ENCODE peak calls at places on chromosomes 13 and 19, in nine cellular contexts. G is activated B cell treated with CpG ODN at 0.5 μM for 24 hours, Q is heart left ventricle, M is thoracic aorta, J is endothelial cell, H is mammary epithelial cell, P is fibroblast of lung, E is Calu3, K is MCF 10A. F is an unnamed sample.

GRCh38 chr19:20259615-20260014 is 92.6 kb downstream of the ZNF486 start:
- DNase-seq in J (no peak), G (no peak), H (no peak), E (no peak), P (no peak), Q (no peak), M (no peak), K (no peak), F (no peak)

GRCh38 chr13:77002590-77003190 is 10.8 kb downstream of the CLN5 start:
- DNase-seq in Q (no peak), H (peak), P (peak), E (no peak), K (peak), M (no peak), J (no peak), G (no peak), F (no peak)

GRCh38 chr19:15285896-15286591 is 46.3 kb downstream of the BRD4 start:
- DNase-seq in J (no peak), M (no peak), K (no peak), G (peak), Q (no peak), P (no peak), H (no peak), E (no peak), F (no peak)

GRCh38 chr19:15516363-15516762 is 8.0 kb downstream of the CYP4F22 start:
- DNase-seq in J (no peak), M (no peak), G (no peak), H (no peak), E (no peak), K (no peak), Q (no peak), P (no peak), F (no peak)

GRCh38 chr19:470701-471100 is 9.9 kb upstream of the SHC2 start:
- DNase-seq in G (no peak), E (no peak), K (no peak), Q (no peak), M (no peak), P (no peak), H (no peak), J (no peak), F (no peak)

GRCh38 chr13:24747248-24748151 is 16.5 kb upstream of the RNF17 start:
- DNase-seq in P (peak), G (no peak), M (no peak), E (peak), K (no peak), J (peak), Q (no peak), H (peak), F (no peak)

GRCh38 chr13:52798770-52799430 is 49.5 kb downstream of the PCDH8 start:
- DNase-seq in G (no peak), J (no peak), P (no peak), M (no peak), K (no peak), H (no peak), Q (no peak), E (no peak), F (no peak)

GRCh38 chr13:78061806-78062205 is 143.2 kb upstream of the EDNRB start:
- DNase-seq in P (no peak), G (no peak), M (no peak), J (no peak), Q (no peak), K (no peak), E (no peak), H (no peak), F (no peak)

GRCh38 chr13:104204177-104204576 is 1138.0 kb upstream of the SLC10A2 start:
- DNase-seq in J (no peak), E (no peak), H (no peak), K (no peak), G (no peak), Q (no peak), M (no peak), P (no peak), F (no peak)

GRCh38 chr13:44211286-44211685 is 162.3 kb upstream of the SERP2 start:
- DNase-seq in H (no peak), P (no peak), K (no peak), G (no peak), M (no peak), Q (no peak), E (no peak), J (no peak), F (no peak)

GRCh38 chr13:36531746-36532486 is 99.6 kb downstream of the CCNA1 start:
- DNase-seq in M (no peak), J (no peak), H (peak), P (peak), E (no peak), G (no peak), Q (no peak), K (peak), F (no peak)

GRCh38 chr13:48654511-48654910 is 782 bp downstream of the CYSLTR2 start:
- DNase-seq in M (no peak), J (no peak), Q (no peak), P (no peak), H (no peak), E (no peak), G (no peak), K (no peak), F (no peak)

GRCh38 chr19:7545295-7545694 is 9.8 kb downstream of the PNPLA6 start:
- DNase-seq in E (no peak), H (no peak), P (no peak), Q (no peak), J (no peak), K (no peak), G (no peak), M (no peak), F (no peak)

GRCh38 chr13:32415019-32415418 is 12.9 kb downstream of the N4BP2L1 start:
- DNase-seq in J (peak), E (peak), H (no peak), G (no peak), K (peak), Q (no peak), P (no peak), M (no peak), F (no peak)

GRCh38 chr13:20190481-20191310 is 2.0 kb downstream of the GJB2 start:
- DNase-seq in H (peak), G (no peak), K (peak), M (no peak), Q (no peak), P (peak), J (no peak), E (no peak), F (no peak)

GRCh38 chr13:113489549-113490495 is 689 bp downstream of the DCUN1D2 start:
- DNase-seq in J (peak), H (peak), K (peak), E (peak), P (peak), M (no peak), Q (peak), G (no peak), F (peak)

GRCh38 chr19:42277821-42278809 is 9.1 kb downstream of the CIC start:
- DNase-seq in M (no peak), E (no peak), P (peak), Q (no peak), G (no peak), H (peak), J (no peak), K (no peak), F (no peak)

GRCh38 chr13:80337011-80337688 is 3.8 kb downstream of the SPRY2 start:
- DNase-seq in E (peak), P (peak), G (no peak), Q (peak), M (no peak), K (peak), J (no peak), H (peak), F (no peak)

GRCh38 chr19:40598121-40598917 is 2.9 kb upstream of the LTBP4 start:
- DNase-seq in P (peak), J (peak), E (peak), K (peak), M (peak), G (peak), H (peak), Q (peak), F (peak)

GRCh38 chr19:33290956-33291622 is 11.2 kb downstream of the CEBPA start:
- DNase-seq in K (peak), H (peak), Q (no peak), P (no peak), J (no peak), E (peak), G (no peak), M (no peak), F (no peak)

GRCh38 chr19:19259741-19260140 is 13.4 kb downstream of the TM6SF2 start:
- DNase-seq in P (peak), J (no peak), M (no peak), G (no peak), Q (no peak), E (no peak), H (peak), K (peak), F (no peak)

GRCh38 chr19:13717194-13717643 is 47.1 kb upstream of the MRI1 start:
- DNase-seq in P (peak), M (no peak), E (no peak), H (no peak), Q (no peak), K (no peak), J (no peak), G (no peak), F (no peak)

GRCh38 chr19:15519433-15519976 is 11.2 kb downstream of the CYP4F22 start:
- DNase-seq in Q (no peak), P (no peak), M (no peak), J (no peak), G (no peak), E (no peak), H (no peak), K (no peak), F (no peak)

GRCh38 chr13:26563713-26564112 is 6.2 kb downstream of the WASF3 start:
- DNase-seq in G (no peak), M (no peak), H (no peak), Q (no peak), P (no peak), K (no peak), E (no peak), J (no peak), F (no peak)

GRCh38 chr19:16367269-16367683 is 42.6 kb downstream of the KLF2 start:
- DNase-seq in G (no peak), J (no peak), H (no peak), M (no peak), K (no peak), E (no peak), P (no peak), Q (peak), F (no peak)

GRCh38 chr19:1526979-1527649 is 3.2 kb downstream of the PLK5 start:
- DNase-seq in G (no peak), K (peak), P (no peak), Q (no peak), E (no peak), J (no peak), H (peak), M (no peak), F (no peak)

GRCh38 chr13:80069374-80069773 is 271.6 kb downstream of the SPRY2 start:
- DNase-seq in Q (no peak), K (no peak), E (no peak), J (no peak), P (no peak), G (no peak), M (no peak), H (no peak), F (no peak)

GRCh38 chr13:71285700-71286099 is 581.3 kb downstream of the DACH1 start:
- DNase-seq in M (no peak), J (no peak), Q (no peak), P (no peak), E (peak), H (no peak), G (no peak), K (no peak), F (no peak)

GRCh38 chr13:27827646-27828045 is 35.4 kb downstream of the GSX1 start:
- DNase-seq in E (no peak), K (no peak), P (no peak), M (no peak), G (no peak), H (no peak), J (no peak), Q (no peak), F (no peak)

GRCh38 chr19:44113784-44114390 is 688 bp downstream of the ZNF225 start:
- DNase-seq in J (peak), E (peak), Q (no peak), M (no peak), H (peak), K (peak), P (no peak), G (peak), F (no peak)

GRCh38 chr13:106302843-106303242 is 232.6 kb downstream of the EFNB2 start:
- DNase-seq in G (no peak), Q (no peak), H (no peak), M (no peak), K (no peak), P (no peak), E (no peak), J (no peak), F (no peak)

GRCh38 chr19:13093407-13094284 is 9.0 kb downstream of the LYL1 start:
- DNase-seq in J (peak), P (peak), M (no peak), H (peak), K (peak), E (peak), G (peak), Q (peak), F (peak)

GRCh38 chr13:50800091-50800739 is 43.3 kb downstream of the DLEU7 start:
- DNase-seq in H (no peak), Q (no peak), G (no peak), J (no peak), K (no peak), E (no peak), M (no peak), P (no peak), F (no peak)

GRCh38 chr13:39263033-39263432 is 224.8 kb downstream of the NHLRC3 start:
- DNase-seq in M (no peak), Q (peak), P (peak), K (peak), J (peak), G (no peak), E (peak), H (peak), F (no peak)

GRCh38 chr19:1275260-1275975 is at the start of gene FAM174C:
- DNase-seq in M (no peak), G (peak), E (peak), H (peak), K (peak), J (peak), P (peak), Q (peak), F (peak)

GRCh38 chr13:57569981-57570380 is 61.6 kb upstream of the PCDH17 start:
- DNase-seq in P (peak), G (no peak), E (no peak), J (no peak), H (no peak), M (no peak), Q (no peak), K (peak), F (no peak)

GRCh38 chr13:112684041-112684440 is 5.8 kb upstream of the ATP11A start:
- DNase-seq in H (no peak), G (no peak), J (no peak), M (no peak), P (no peak), K (no peak), Q (no peak), E (no peak), F (no peak)

GRCh38 chr13:40995997-40996396 is 23.1 kb downstream of the ELF1 start:
- DNase-seq in G (no peak), Q (no peak), E (no peak), P (no peak), J (no peak), H (no peak), K (no peak), M (no peak), F (no peak)

DNA sequence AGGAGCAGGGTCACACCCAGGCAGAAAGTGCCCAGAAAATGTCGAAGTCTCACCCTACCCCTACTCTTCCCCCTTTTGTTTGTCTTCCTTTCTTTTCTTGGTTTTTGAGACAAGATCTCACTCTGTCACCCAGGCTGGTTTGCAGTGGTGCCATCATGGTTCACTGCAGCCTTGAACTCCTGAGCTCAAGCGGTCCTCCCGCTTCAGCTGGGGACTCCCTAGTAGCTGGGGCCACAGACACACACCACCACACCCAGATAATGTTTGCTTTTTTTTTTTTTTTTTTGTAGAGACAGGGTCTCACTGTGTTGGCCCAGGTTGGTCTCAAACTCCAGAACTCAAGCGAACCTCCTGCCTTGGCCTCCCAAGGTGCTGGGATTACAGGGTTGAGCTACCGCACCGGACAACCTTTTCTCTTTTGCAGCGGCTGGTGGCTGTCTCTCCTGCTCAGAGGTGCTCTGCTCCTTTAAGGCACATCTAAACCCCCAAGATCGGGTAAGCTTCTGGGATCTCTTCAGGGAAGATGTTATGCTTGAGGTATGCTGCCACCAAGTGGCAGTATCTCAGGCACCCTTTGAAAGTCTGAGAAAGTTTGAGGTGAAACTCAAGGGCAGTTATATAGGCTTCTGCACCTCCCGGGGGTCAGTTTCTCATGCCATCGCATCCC is 22.4 kb upstream of the EBI3 start:
- DNase-seq in J (no peak), P (peak), Q (no peak), G (no peak), E (peak), H (no peak), K (peak), M (no peak), F (no peak)
- TF ChIP-seq CTCF in J (no peak), P (peak), Q (no peak), G (no peak), E (no peak), H (no peak), K (no peak), M (no peak), F (no peak)

DNA sequence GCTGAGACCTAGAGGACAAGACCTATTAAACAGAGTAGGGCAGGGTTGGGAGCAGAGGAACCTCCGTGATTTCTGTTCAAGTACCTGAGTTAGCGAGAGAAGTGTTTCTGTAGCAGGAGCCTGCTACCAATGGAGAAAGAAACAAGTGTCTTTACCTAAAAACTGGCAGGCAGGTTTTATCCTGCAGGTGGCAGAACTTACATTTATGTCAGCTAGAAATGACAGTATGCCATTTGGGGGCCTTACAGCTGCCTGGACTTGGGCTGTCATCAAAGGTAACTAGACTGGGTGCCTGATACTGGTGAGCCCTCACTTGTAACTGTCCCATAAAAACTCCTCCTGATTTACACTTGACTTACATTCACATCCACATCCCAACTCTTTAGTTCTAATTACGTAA is 185.3 kb upstream of the MIR17HG start:
- DNase-seq in M (no peak), H (no peak), K (no peak), E (no peak), J (no peak), P (no peak), G (no peak), Q (no peak), F (no peak)
- TF ChIP-seq CTCF in M (no peak), H (no peak), K (no peak), E (no peak), J (no peak), P (no peak), G (no peak), Q (no peak), F (no peak)

GRCh38 chr19:37905936-37906867 is at the start of gene WDR87:
- DNase-seq in E (peak), M (no peak), Q (peak), G (no peak), J (peak), K (no peak), P (peak), H (peak), F (peak)
- TF ChIP-seq CTCF in E (no peak), M (no peak), Q (no peak), G (no peak), J (peak), K (no peak), P (no peak), H (peak), F (no peak)

DNA sequence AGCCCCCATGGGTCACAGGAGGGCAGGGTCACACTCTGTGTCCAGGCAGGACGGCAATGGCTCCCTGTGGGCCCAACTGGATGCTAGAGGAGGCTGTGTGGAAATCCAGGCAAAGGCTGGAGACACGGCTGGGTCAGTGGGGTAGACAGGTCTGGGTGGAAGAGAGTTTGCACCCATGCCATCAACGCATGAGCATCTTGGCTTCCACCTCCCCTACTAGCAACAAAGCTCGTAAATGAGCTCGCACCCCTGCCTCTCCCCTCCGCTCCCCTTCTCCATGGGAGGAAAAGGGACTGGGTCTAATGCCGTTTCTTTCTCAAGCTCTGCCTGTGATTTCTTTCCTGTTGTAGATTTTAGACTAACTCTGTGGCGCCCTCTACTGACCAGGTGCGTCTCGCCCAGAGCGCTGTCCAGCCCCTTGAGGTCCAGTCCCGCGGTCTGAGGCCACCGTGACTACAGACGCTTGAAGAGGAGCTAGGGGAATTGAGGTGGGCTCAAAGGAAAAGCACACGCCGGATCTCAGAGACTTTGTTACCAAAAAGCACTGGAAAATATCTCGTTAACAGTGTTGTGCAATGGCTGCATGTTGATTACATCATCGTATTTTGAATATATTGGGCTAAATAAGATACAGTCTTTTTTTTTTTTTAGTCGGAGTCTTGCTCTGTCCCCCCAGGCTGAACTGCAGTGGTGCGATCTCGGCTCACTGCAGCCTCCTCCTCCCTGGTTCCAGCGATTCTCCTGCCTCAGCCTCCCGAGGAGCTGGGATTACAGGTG is 50.7 kb upstream of the USP29 start:
- DNase-seq in J (no peak), M (no peak), G (no peak), P (no peak), Q (no peak), E (no peak), H (no peak), K (no peak), F (no peak)
- TF ChIP-seq CTCF in J (no peak), M (no peak), G (no peak), P (no peak), Q (no peak), E (peak), H (peak), K (no peak), F (no peak)

GRCh38 chr19:4575267-4575793 is 15.8 kb upstream of the SEMA6B start:
- DNase-seq in M (no peak), J (peak), G (no peak), E (peak), K (peak), H (peak), P (peak), Q (peak), F (no peak)
- TF ChIP-seq CTCF in M (no peak), J (no peak), G (no peak), E (no peak), K (no peak), H (no peak), P (no peak), Q (no peak), F (no peak)

GRCh38 chr19:38917921-38918491 is 6.0 kb upstream of the CCER2 start:
- DNase-seq in J (peak), H (no peak), Q (peak), G (no peak), K (peak), E (peak), M (no peak), P (no peak), F (no peak)
- TF ChIP-seq CTCF in J (no peak), H (peak), Q (no peak), G (no peak), K (peak), E (no peak), M (no peak), P (no peak), F (no peak)